ENCODE peak calls at places on chromosomes 11 and 22, in seven cellular contexts. M, H, F, K, V, G and P are unnamed samples.
A peak's percentile ranks its signal among the peaks of the same experiment; 100 is the strongest.

GRCh38 chr11:11445441-11446185 is 92.6 kb upstream of the CSNK2A3 start:
- DNase-seq in M (no peak), H (no peak), F (no peak), K (no peak), V (no peak), G (no peak), P (no peak)

GRCh38 chr11:118438314-118438931 is 2.1 kb downstream of the KMT2A start:
- DNase-seq in M (peak; percentile 65), H (peak; percentile 27), F (no peak), K (peak; percentile 71), V (peak; percentile 53), G (no peak), P (peak; percentile 48)

GRCh38 chr11:130847517-130847916 is 68.8 kb downstream of the SNX19 start:
- DNase-seq in M (no peak), H (no peak), F (no peak), K (peak; percentile 88), V (no peak), G (no peak), P (no peak)

GRCh38 chr11:62223095-62223494 is 14.6 kb downstream of the SCGB2A1 start:
- DNase-seq in M (no peak), H (no peak), F (no peak), K (no peak), V (no peak), G (no peak), P (no peak)

GRCh38 chr11:65293909-65294381 is 20.7 kb upstream of the CDC42EP2 start:
- DNase-seq in M (no peak), H (no peak), F (no peak), K (no peak), V (no peak), G (peak; percentile 77), P (peak; percentile 45)

GRCh38 chr11:44286268-44286880 is 23.6 kb downstream of the ALX4 start:
- DNase-seq in M (peak; percentile 56), H (peak; percentile 55), F (peak; percentile 47), K (peak; percentile 62), V (peak; percentile 59), G (no peak), P (peak; percentile 41)

GRCh38 chr11:71454470-71455113 is 1.6 kb downstream of the NADSYN1 start:
- DNase-seq in M (peak; percentile 33), H (no peak), F (no peak), K (peak; percentile 47), V (no peak), G (no peak), P (peak; percentile 68)

GRCh38 chr22:38788417-38788816 is 5.5 kb downstream of the DNAL4 start:
- DNase-seq in M (no peak), H (no peak), F (no peak), K (peak; percentile 73), V (no peak), G (peak; percentile 57), P (no peak)